ENCODE peak calls at places on chromosomes 5 and 9, in ten cellular contexts. V is IMR-90; A is astrocyte of the spinal cord; J is CD8-positive, alpha-beta T cell; H is lower leg skin; E is PC-3; C is mucosa of descending colon; R is neural crest cell; F is AG09319; Z is GM12864. K is an unnamed sample.

GRCh38 chr9:35357116-35357515 is 132.8 kb upstream of the RUSC2 start:
- DNase-seq in C (no peak), F (no peak), Z (no peak), V (peak; percentile 40), J (no peak), R (no peak), H (no peak), A (peak; percentile 18), E (peak; percentile 31), K (no peak)

GRCh38 chr5:141692919-141693848 is 11.2 kb upstream of the ARAP3 start:
- DNase-seq in E (no peak), A (peak; percentile 24), F (no peak), V (peak; percentile 55), Z (no peak), C (peak; percentile 63), R (no peak), J (peak; percentile 47), H (no peak), K (no peak)

GRCh38 chr5:139955053-139955605 is 88.0 kb downstream of the NRG2 start:
- DNase-seq in C (no peak), A (no peak), F (no peak), V (no peak), H (peak; percentile 58), Z (no peak), E (no peak), J (no peak), R (no peak), K (no peak)

GRCh38 chr5:3980146-3980545 is 384.5 kb downstream of the IRX1 start:
- DNase-seq in Z (no peak), J (no peak), H (no peak), A (no peak), F (no peak), V (no peak), E (no peak), C (no peak), R (no peak), K (no peak)

GRCh38 chr5:179061025-179061424 is 852 bp downstream of the ZNF354C start:
- DNase-seq in H (no peak), Z (no peak), A (no peak), F (no peak), E (no peak), R (no peak), J (no peak), C (no peak), V (no peak), K (no peak)

GRCh38 chr5:74543162-74543995 is 97.1 kb downstream of the ENC1 start:
- DNase-seq in Z (no peak), J (no peak), A (peak; percentile 92), H (no peak), E (peak; percentile 92), V (peak; percentile 80), R (no peak), C (no peak), F (no peak), K (no peak)

GRCh38 chr5:132761321-132762240 is 14.4 kb downstream of the CCNI2 start:
- DNase-seq in A (no peak), R (no peak), Z (no peak), V (no peak), J (no peak), E (no peak), H (peak; percentile 77), C (no peak), F (no peak), K (peak; percentile 66)

GRCh38 chr9:86187121-86187520 is 72.3 kb downstream of the C9orf153 start:
- DNase-seq in E (no peak), Z (no peak), A (no peak), C (no peak), J (no peak), R (no peak), H (no peak), V (no peak), F (no peak), K (no peak)

GRCh38 chr5:157670662-157671591 is at the start of gene C5orf52:
- DNase-seq in F (no peak), Z (peak; percentile 16), E (peak; percentile 96), V (peak; percentile 14), A (peak; percentile 26), R (peak; percentile 20), C (no peak), H (peak; percentile 86), J (no peak), K (no peak)

GRCh38 chr9:14887149-14887548 is 23.1 kb downstream of the FREM1 start:
- DNase-seq in C (peak; percentile 54), F (no peak), V (no peak), R (no peak), H (no peak), A (no peak), J (no peak), Z (no peak), E (no peak), K (no peak)

GRCh38 chr5:138177936-138178515 is 404 bp downstream of the BRD8 start:
- DNase-seq in C (no peak), R (peak; percentile 3), H (no peak), A (peak; percentile 55), V (peak; percentile 18), Z (no peak), E (peak; percentile 19), F (no peak), J (no peak), K (no peak)

GRCh38 chr5:169339869-169340268 is 38.9 kb upstream of the SLIT3 start:
- DNase-seq in V (no peak), C (no peak), Z (no peak), H (no peak), F (no peak), E (no peak), J (no peak), A (no peak), R (no peak), K (no peak)

GRCh38 chr9:133187561-133188005 is 21.5 kb downstream of the OBP2B start:
- DNase-seq in H (peak; percentile 75), C (peak; percentile 33), J (no peak), V (no peak), E (no peak), F (no peak), R (no peak), A (no peak), Z (no peak), K (no peak)

GRCh38 chr9:133186736-133187135 is 22.3 kb downstream of the OBP2B start:
- DNase-seq in V (no peak), R (no peak), F (no peak), Z (no peak), C (peak; percentile 25), H (peak; percentile 39), J (no peak), E (no peak), A (no peak), K (no peak)

GRCh38 chr9:133189826-133190225 is 19.2 kb downstream of the OBP2B start:
- DNase-seq in A (no peak), R (no peak), J (no peak), V (no peak), Z (no peak), C (peak; percentile 22), E (no peak), F (no peak), H (peak; percentile 61), K (no peak)

GRCh38 chr9:133188843-133189180 is 20.2 kb downstream of the OBP2B start:
- DNase-seq in E (no peak), C (peak; percentile 15), H (peak; percentile 63), A (no peak), R (no peak), V (no peak), F (no peak), Z (no peak), J (no peak), K (no peak)

GRCh38 chr9:133188006-133188842 is 20.8 kb downstream of the OBP2B start:
- DNase-seq in R (peak; percentile 36), H (peak; percentile 77), E (peak; percentile 48), C (peak; percentile 40), A (no peak), J (no peak), V (no peak), F (no peak), Z (no peak), K (no peak)
- TF ChIP-seq CTCF in R (peak; percentile 54), H (no peak), E (peak; percentile 48), C (no peak), A (peak; percentile 28), J (no peak), V (no peak), F (no peak), Z (peak; percentile 34), K (no peak)

GRCh38 chr9:31084331-31084730 is 1300.1 kb upstream of the ACO1 start:
- DNase-seq in H (no peak), J (no peak), C (no peak), F (no peak), V (no peak), Z (no peak), A (no peak), E (no peak), R (no peak), K (no peak)

GRCh38 chr9:31089822-31090221 is 1294.6 kb upstream of the ACO1 start:
- DNase-seq in V (peak; percentile 0), A (peak; percentile 80), Z (no peak), F (no peak), E (no peak), J (no peak), C (no peak), R (no peak), H (no peak), K (no peak)
- TF ChIP-seq CTCF in V (no peak), A (no peak), Z (no peak), F (no peak), E (no peak), J (no peak), C (no peak), R (no peak), H (no peak), K (no peak)

DNA sequence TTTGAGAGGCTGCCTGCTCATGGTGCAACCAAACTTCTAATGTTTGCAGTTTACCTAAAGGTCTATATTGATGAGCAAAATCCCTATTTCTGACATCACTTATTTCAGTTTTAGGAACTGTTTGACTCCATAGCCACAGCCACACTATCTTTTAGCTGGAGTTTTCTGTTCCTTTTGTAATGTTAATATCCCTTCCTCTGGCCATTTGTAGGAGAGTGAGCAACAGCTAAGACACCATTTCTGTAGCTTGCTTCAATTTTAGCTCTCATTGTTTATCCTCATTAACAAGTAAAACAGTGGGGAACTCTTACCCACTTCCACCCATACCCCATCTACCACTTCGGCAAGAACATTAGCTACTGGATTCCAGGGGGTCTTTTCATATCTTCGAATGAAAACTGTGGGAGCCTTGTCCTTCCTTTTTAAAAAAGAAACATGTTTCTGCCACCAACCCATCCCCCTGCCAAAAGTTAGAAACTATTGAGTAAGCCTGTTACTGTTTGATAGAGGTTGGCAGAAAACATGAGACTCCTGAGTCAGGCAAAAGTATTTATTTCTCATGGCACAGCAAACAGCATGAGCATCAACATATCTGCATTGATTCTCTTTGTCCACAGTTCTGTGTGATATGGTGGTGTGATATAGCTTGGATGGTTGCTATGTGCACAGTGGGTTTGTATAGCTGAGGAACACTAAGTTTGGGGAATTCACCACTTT is 174.1 kb downstream of the MEF2C start:
- DNase-seq in E (no peak), H (no peak), V (no peak), A (no peak), C (no peak), Z (no peak), F (no peak), J (no peak), R (no peak), K (no peak)
- TF ChIP-seq CTCF in E (no peak), H (no peak), V (no peak), A (no peak), C (no peak), Z (no peak), F (no peak), J (no peak), R (no peak), K (no peak)

DNA sequence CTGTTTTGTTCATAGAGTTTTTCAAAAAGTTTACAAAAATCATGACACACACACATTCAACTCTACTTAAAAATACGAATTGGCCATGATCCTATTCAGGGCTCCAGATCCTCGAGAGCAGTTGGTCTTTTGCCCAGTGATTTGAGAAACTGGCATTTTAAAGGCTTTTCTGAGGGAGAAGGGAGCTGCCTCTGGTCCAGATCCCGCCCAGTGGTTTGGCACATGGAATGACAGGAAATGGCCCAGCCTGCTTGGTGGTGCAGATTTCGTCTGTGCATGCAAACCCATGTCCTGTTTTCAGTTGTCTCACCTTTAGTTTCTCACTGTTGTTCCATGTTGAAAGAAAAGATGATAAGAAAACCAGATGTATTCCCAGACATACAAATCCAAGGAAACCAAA is 3.6 kb downstream of the CAMK4 start:
- DNase-seq in F (peak; percentile 16), J (no peak), R (no peak), Z (no peak), C (peak; percentile 68), H (no peak), E (peak; percentile 45), V (peak; percentile 16), A (peak; percentile 68), K (no peak)
- TF ChIP-seq CTCF in F (no peak), J (no peak), R (no peak), Z (no peak), C (no peak), H (no peak), E (no peak), V (no peak), A (no peak), K (no peak)